ENCODE peak calls at places on chromosomes 4 and X, in four cellular contexts. H is activated T-cell treated with anti-CD3 and anti-CD28 coated beads for 48 hours, I is colonic mucosa, J is kidney. P is an unnamed sample.

GRCh38 chr4:6969826-6970800 is 60.5 kb downstream of the TBC1D14 start:
- DNase-seq in I (no peak), H (no peak), J (no peak), P (peak)

GRCh38 chrX:111348363-111348927 is 63.5 kb downstream of the DCX start:
- DNase-seq in H (no peak), I (no peak), J (no peak), P (no peak)

GRCh38 chrX:41720125-41720780 is 3.7 kb upstream of the GPR82 start:
- DNase-seq in J (no peak), I (no peak), H (peak), P (peak)

GRCh38 chr4:3291411-3291968 is 1.3 kb upstream of the RGS12 start:
- DNase-seq in I (peak), J (peak), H (no peak), P (no peak)

GRCh38 chrX:40736170-40736505 is 796 bp upstream of the MED14 start:
- DNase-seq in I (peak), J (no peak), H (no peak), P (no peak)

GRCh38 chrX:8201896-8202331 is 30.8 kb upstream of the VCX2 start:
- DNase-seq in J (no peak), I (no peak), H (no peak), P (no peak)

GRCh38 chrX:132086717-132087116 is 41.1 kb downstream of the FRMD7 start:
- DNase-seq in H (no peak), J (no peak), I (no peak), P (no peak)

GRCh38 chrX:150570512-150570911 is 2.1 kb downstream of the MTM1 start:
- DNase-seq in I (no peak), J (no peak), H (no peak), P (no peak)

GRCh38 chr4:140754918-140755810 is 1.0 kb downstream of the TBC1D9 start:
- DNase-seq in I (peak), J (no peak), H (no peak), P (no peak)

GRCh38 chr4:48491514-48492176 is 1.6 kb downstream of the ZAR1 start:
- DNase-seq in I (no peak), H (no peak), J (peak), P (no peak)

GRCh38 chr4:28621541-28621940 is 1760.9 kb downstream of the STIM2 start:
- DNase-seq in I (no peak), H (no peak), J (no peak), P (no peak)

GRCh38 chr4:82745173-82745842 is 53.3 kb downstream of the SCD5 start:
- DNase-seq in J (no peak), H (no peak), I (no peak), P (no peak)

GRCh38 chr4:177155454-177155853 is 154.2 kb upstream of the NEIL3 start:
- DNase-seq in J (no peak), H (no peak), I (no peak), P (no peak)

GRCh38 chr4:107153956-107154355 is 117.8 kb upstream of the DKK2 start:
- DNase-seq in H (no peak), I (no peak), J (no peak), P (no peak)

GRCh38 chrX:952816-953215 is 259.6 kb downstream of the CRLF2 start:
- DNase-seq in I (no peak), H (no peak), J (no peak), P (no peak)

GRCh38 chr4:10354746-10355145 is 102.5 kb downstream of the ZNF518B start:
- DNase-seq in H (no peak), J (no peak), I (no peak), P (no peak)

GRCh38 chr4:23855912-23856605 is 33.8 kb downstream of the PPARGC1A start:
- DNase-seq in J (no peak), H (no peak), I (no peak), P (no peak)

GRCh38 chr4:65819192-65819591 is 148.9 kb upstream of the EPHA5 start:
- DNase-seq in I (no peak), J (no peak), H (no peak), P (no peak)

GRCh38 chrX:69503835-69504625 is at the start of gene NALF2:
- DNase-seq in J (peak), H (peak), I (peak), P (no peak)

GRCh38 chrX:6226053-6226645 is 2.5 kb downstream of the NLGN4X start:
- DNase-seq in J (peak), H (no peak), I (no peak), P (no peak)

GRCh38 chr4:37794046-37794445 is 32.4 kb upstream of the PGM2 start:
- DNase-seq in J (no peak), H (no peak), I (no peak), P (no peak)

GRCh38 chrX:42149786-42150185 is 226.4 kb upstream of the CASK start:
- DNase-seq in H (no peak), J (no peak), I (no peak), P (no peak)

GRCh38 chr4:152605641-152606304 is 69.9 kb upstream of the FBXW7 start:
- DNase-seq in J (no peak), H (no peak), I (no peak), P (no peak)

GRCh38 chr4:41745292-41746024 is 3.1 kb downstream of the PHOX2B start:
- DNase-seq in I (no peak), J (peak), H (no peak), P (no peak)

GRCh38 chr4:99645638-99646037 is 12.0 kb downstream of the C4orf54 start:
- DNase-seq in I (no peak), J (no peak), H (no peak), P (no peak)

GRCh38 chrX:151359931-151360871 is 36.8 kb upstream of the VMA21 start:
- DNase-seq in J (no peak), H (peak), I (peak), P (no peak)

GRCh38 chrX:86981326-86981890 is 536.2 kb upstream of the KLHL4 start:
- DNase-seq in I (no peak), H (no peak), J (no peak), P (no peak)

GRCh38 chr4:153159728-153160221 is 44.5 kb upstream of the TRIM2 start:
- DNase-seq in J (no peak), I (no peak), H (no peak), P (no peak)

GRCh38 chrX:119942831-119943184 is 743 bp downstream of the NKAP start:
- DNase-seq in I (no peak), J (no peak), H (no peak), P (no peak)

GRCh38 chrX:109843963-109844751 is 111.1 kb upstream of the ACSL4 start:
- DNase-seq in I (no peak), H (no peak), J (no peak), P (peak)

GRCh38 chr4:33060873-33061542 is 2340.8 kb downstream of the PCDH7 start:
- DNase-seq in H (no peak), J (peak), I (peak), P (no peak)

GRCh38 chr4:5398056-5398455 is 310.3 kb downstream of the EVC2 start:
- DNase-seq in H (no peak), J (no peak), I (no peak), P (no peak)

GRCh38 chr4:151674804-151675290 is 86.0 kb downstream of the GATB start:
- DNase-seq in H (no peak), J (peak), I (peak), P (no peak)

GRCh38 chr4:121061861-121062260 is 10.5 kb downstream of the NDNF start:
- DNase-seq in J (no peak), I (no peak), H (no peak), P (no peak)

GRCh38 chrX:120749141-120749846 is 119.4 kb upstream of the C1GALT1C1 start:
- DNase-seq in I (no peak), J (no peak), H (no peak), P (peak)

P was measured in GM12864.